ENCODE peak calls at places on chromosomes 5 and 9, in five cellular contexts. Z is AG04450, W is DND-41, J is MM.1S, E is cardiac muscle cell. A is an unnamed sample. For H3K9me3, the result is how much of the 10 kb centered on the place peaks cover.

GRCh38 chr9:126428524-126429175 is 102.0 kb downstream of the MVB12B start:
- DNase-seq in Z (no peak), W (no peak), J (no peak), E (no peak), A (no peak)

GRCh38 chr5:37792976-37793328 is 46.9 kb downstream of the GDNF start:
- DNase-seq in Z (peak), W (no peak), J (no peak), E (peak), A (no peak)

GRCh38 chr5:50666261-50667078 is at the start of gene PARP8:
- DNase-seq in Z (peak), W (peak), J (peak), E (peak), A (peak)

GRCh38 chr5:41863871-41864486 is 6.2 kb downstream of the OXCT1 start:
- DNase-seq in Z (no peak), W (no peak), J (no peak), E (peak), A (no peak)

GRCh38 chr9:34547960-34548603 is 25.3 kb upstream of the ENHO start:
- DNase-seq in Z (peak), W (no peak), J (peak), E (peak), A (no peak)

GRCh38 chr5:31049933-31050704 is 143.4 kb upstream of the CDH6 start:
- DNase-seq in Z (peak), W (no peak), J (no peak), E (no peak), A (no peak)

GRCh38 chr9:97307091-97307490 is 368 bp upstream of the CCDC180 start:
- DNase-seq in Z (peak), W (no peak), J (no peak), E (peak), A (no peak)

GRCh38 chr5:24916863-24917262 is 272.1 kb upstream of the CDH10 start:
- DNase-seq in Z (no peak), W (no peak), J (no peak), E (no peak), A (no peak)

GRCh38 chr5:57594436-57594835 is 111.8 kb upstream of the ACTBL2 start:
- DNase-seq in Z (no peak), W (no peak), J (peak), E (no peak), A (no peak)

GRCh38 chr9:105205787-105206511 is 38.5 kb upstream of the SLC44A1 start:
- DNase-seq in Z (peak), W (no peak), J (no peak), E (peak), A (no peak)

GRCh38 chr5:133406632-133407276 is 205.6 kb downstream of the FSTL4 start:
- DNase-seq in Z (no peak), W (no peak), J (no peak), E (no peak), A (no peak)

GRCh38 chr5:146213210-146213838 is 9.9 kb downstream of the RBM27 start:
- DNase-seq in Z (no peak), W (no peak), J (no peak), E (peak), A (no peak)

GRCh38 chr5:120073722-120074121 is 390.4 kb upstream of the PRR16 start:
- DNase-seq in Z (no peak), W (peak), J (no peak), E (no peak), A (no peak)

GRCh38 chr5:164235176-164235914 is 729.9 kb downstream of the MAT2B start:
- DNase-seq in Z (peak), W (no peak), J (no peak), E (peak), A (no peak)

GRCh38 chr5:95709967-95710650 is 21.0 kb upstream of the RHOBTB3 start:
- DNase-seq in Z (no peak), W (no peak), J (no peak), E (peak), A (no peak)

GRCh38 chr5:159763564-159763963 is 152.7 kb upstream of the ADRA1B start:
- DNase-seq in Z (no peak), W (no peak), J (no peak), E (peak), A (no peak)

GRCh38 chr9:2686884-2687283 is 30.4 kb upstream of the KCNV2 start:
- DNase-seq in Z (no peak), W (no peak), J (no peak), E (no peak), A (no peak)
- H3K4me3 ChIP-seq in Z (no peak), W (no peak), J (no peak), E (no peak), A (no peak)

DNA sequence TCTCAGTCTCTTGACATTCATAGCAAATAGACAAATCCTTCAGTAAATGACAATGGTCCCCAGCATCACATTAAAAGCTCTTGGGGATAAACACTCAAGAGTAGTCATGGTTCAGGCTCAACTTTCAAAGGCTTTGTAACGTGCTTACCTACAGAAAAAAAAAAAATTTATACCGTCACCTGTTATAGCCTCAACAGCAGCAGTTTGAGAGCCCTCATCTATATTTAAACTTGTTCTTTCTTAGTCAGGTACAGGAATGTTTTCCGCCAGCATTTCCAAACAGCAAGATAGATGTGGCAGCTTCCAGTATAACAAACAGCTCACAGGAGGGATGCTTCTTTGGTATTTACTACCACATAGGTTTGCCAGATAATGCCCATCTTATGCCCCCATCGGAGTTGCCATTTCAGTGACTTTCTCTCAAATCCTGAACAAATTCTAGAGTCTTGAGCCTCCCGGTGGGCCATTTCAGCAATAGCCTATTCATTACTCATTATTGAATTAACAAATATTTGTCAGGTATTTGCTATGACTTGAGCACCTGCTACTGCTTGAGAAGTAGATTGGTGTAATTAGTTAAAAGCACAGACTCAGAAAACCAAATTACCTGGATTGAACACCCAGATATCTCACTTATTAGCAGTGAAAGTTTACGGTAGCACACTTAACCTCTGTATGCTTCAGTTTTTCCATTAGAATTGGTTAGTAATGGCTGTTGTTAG is 470.0 kb downstream of the EBF1 start:
- DNase-seq in Z (no peak), W (no peak), J (no peak), E (no peak), A (no peak)
- H3K9me3 ChIP-seq in Z (under half), W (under half), J (under half), E (under half), A (under half)

GRCh38 chr5:172455511-172456061 is 1.3 kb upstream of the SH3PXD2B start:
- DNase-seq in Z (no peak), W (no peak), J (no peak), E (peak), A (no peak)
- H3K4me3 ChIP-seq in Z (peak), W (no peak), J (no peak), E (no peak), A (no peak)

DNA sequence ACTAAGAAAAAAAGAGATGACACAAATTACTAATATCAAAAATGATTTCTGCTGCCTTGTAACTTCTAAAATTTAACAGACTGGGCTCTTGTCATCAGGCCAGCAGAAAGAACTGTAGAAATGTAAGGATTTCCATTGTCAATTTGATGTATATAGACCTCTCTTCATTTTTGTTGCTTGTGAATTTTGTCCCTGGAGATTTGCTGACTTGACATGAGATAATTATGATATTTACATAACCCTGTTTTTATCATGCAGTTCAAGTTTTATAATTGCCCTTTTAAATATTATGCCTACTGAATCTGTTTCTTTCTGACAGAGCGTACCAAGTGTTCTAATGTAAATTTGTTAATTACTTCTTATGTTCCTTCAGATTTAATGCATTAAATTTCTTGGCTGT is 23.9 kb downstream of the TMEM215 start:
- DNase-seq in Z (no peak), W (no peak), J (no peak), E (no peak), A (no peak)
- H3K9me3 ChIP-seq in Z (under half), W (under half), J (under half), E (under half), A (under half)

DNA sequence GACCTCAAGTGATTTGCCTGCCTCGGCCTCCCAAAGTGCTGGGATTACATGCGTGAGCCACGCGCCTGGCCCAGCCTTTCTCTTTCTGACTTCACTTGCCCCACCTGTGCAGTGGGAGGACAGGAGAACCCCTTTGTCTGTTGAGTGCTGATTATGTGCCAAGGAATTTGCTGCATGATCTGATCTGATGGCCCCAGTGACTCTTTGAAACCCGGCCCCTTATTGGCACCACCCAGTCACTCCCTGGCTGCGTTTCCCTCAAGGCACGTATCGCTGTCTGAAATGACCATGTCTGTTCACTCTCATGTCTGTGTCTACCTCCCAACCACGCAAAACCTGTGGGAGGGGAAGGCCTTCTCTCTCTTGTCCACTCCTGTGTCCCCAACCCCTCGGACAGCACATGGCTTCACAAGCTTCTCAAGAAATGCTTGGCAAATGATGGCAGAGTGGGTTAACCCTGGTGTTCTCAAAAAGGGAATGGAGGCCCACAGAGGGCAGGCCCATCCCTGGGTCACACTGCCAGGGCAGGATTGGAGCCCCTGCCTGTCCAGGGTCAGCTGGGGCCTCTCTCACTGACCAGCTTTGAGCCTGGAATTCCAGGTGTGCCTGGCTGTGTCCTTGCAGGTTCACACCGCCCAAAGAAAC is 21.9 kb downstream of the NEK6 start:
- DNase-seq in Z (no peak), W (no peak), J (no peak), E (no peak), A (no peak)
- H3K4me3 ChIP-seq in Z (no peak), W (no peak), J (no peak), E (no peak), A (no peak)

GRCh38 chr5:2921651-2922050 is 170.2 kb upstream of the IRX2 start:
- DNase-seq in Z (no peak), W (no peak), J (no peak), E (no peak), A (no peak)
- H3K9me3 ChIP-seq in Z (half or more), W (under half), J (under half), E (under half), A (under half)

GRCh38 chr9:108783318-108784127 is 72.3 kb downstream of the ACTL7B start:
- DNase-seq in Z (no peak), W (no peak), J (no peak), E (no peak), A (no peak)
- H3K4me3 ChIP-seq in Z (no peak), W (no peak), J (no peak), E (no peak), A (no peak)

GRCh38 chr9:135282001-135282731 is 194.7 kb downstream of the OLFM1 start:
- DNase-seq in Z (no peak), W (peak), J (peak), E (peak), A (no peak)
- H3K9me3 ChIP-seq in Z (half or more), W (under half), J (under half), E (under half), A (under half)